ENCODE peak calls at places on chromosomes 5 and 9, in seven cellular contexts. One of them, this sample, is unnamed.

GRCh38 chr9:110066929-110067716 is 140.8 kb downstream of the C9orf152 start:
- DNase-seq in A549: no peak
- DNase-seq in endothelial cell: no peak
- DNase-seq in tibial nerve: no peak
- DNase-seq in astrocyte of the spinal cord: no peak
- DNase-seq in psoas muscle: no peak
- DNase-seq in Panc1: no peak
- DNase-seq in this sample: no peak

GRCh38 chr5:132500931-132501628 is 10.5 kb upstream of the IRF1 start:
- DNase-seq in A549: peak; percentile 51
- DNase-seq in endothelial cell: peak; percentile 57
- DNase-seq in tibial nerve: no peak
- DNase-seq in astrocyte of the spinal cord: peak; percentile 53
- DNase-seq in psoas muscle: peak; percentile 79
- DNase-seq in Panc1: no peak
- DNase-seq in this sample: peak; percentile 68

GRCh38 chr9:94681508-94681907 is 42.2 kb upstream of the FBP1 start:
- DNase-seq in A549: peak; percentile 86
- DNase-seq in endothelial cell: peak; percentile 68
- DNase-seq in tibial nerve: peak; percentile 66
- DNase-seq in astrocyte of the spinal cord: peak; percentile 81
- DNase-seq in psoas muscle: peak; percentile 85
- DNase-seq in Panc1: no peak
- DNase-seq in this sample: peak; percentile 76

GRCh38 chr5:133944263-133945230 is 23.9 kb downstream of the C5orf15 start:
- DNase-seq in A549: peak; percentile 74
- DNase-seq in endothelial cell: peak; percentile 63
- DNase-seq in tibial nerve: no peak
- DNase-seq in astrocyte of the spinal cord: peak; percentile 41
- DNase-seq in psoas muscle: no peak
- DNase-seq in Panc1: peak; percentile 17
- DNase-seq in this sample: peak; percentile 43

GRCh38 chr5:147673276-147673675 is 109.3 kb downstream of the JAKMIP2 start:
- DNase-seq in A549: no peak
- DNase-seq in endothelial cell: no peak
- DNase-seq in tibial nerve: no peak
- DNase-seq in astrocyte of the spinal cord: no peak
- DNase-seq in psoas muscle: no peak
- DNase-seq in Panc1: no peak
- DNase-seq in this sample: no peak

GRCh38 chr9:75616052-75616451 is 274.4 kb upstream of the PCSK5 start:
- DNase-seq in A549: no peak
- DNase-seq in endothelial cell: no peak
- DNase-seq in tibial nerve: no peak
- DNase-seq in astrocyte of the spinal cord: no peak
- DNase-seq in psoas muscle: no peak
- DNase-seq in Panc1: no peak
- DNase-seq in this sample: no peak

GRCh38 chr5:55160493-55161209 is 680 bp downstream of the GPX8 start:
- DNase-seq in A549: peak; percentile 69
- DNase-seq in endothelial cell: peak; percentile 44
- DNase-seq in tibial nerve: peak; percentile 38
- DNase-seq in astrocyte of the spinal cord: peak; percentile 95
- DNase-seq in psoas muscle: peak; percentile 63
- DNase-seq in Panc1: no peak
- DNase-seq in this sample: no peak

GRCh38 chr5:55421074-55421529 is 113.3 kb downstream of the MTREX start:
- DNase-seq in A549: no peak
- DNase-seq in endothelial cell: no peak
- DNase-seq in tibial nerve: no peak
- DNase-seq in astrocyte of the spinal cord: no peak
- DNase-seq in psoas muscle: no peak
- DNase-seq in Panc1: no peak
- DNase-seq in this sample: no peak

GRCh38 chr5:145847499-145848497 is 12.7 kb upstream of the PRELID2 start:
- DNase-seq in A549: peak; percentile 16
- DNase-seq in endothelial cell: no peak
- DNase-seq in tibial nerve: no peak
- DNase-seq in astrocyte of the spinal cord: peak; percentile 81
- DNase-seq in psoas muscle: no peak
- DNase-seq in Panc1: no peak
- DNase-seq in this sample: no peak

DNA sequence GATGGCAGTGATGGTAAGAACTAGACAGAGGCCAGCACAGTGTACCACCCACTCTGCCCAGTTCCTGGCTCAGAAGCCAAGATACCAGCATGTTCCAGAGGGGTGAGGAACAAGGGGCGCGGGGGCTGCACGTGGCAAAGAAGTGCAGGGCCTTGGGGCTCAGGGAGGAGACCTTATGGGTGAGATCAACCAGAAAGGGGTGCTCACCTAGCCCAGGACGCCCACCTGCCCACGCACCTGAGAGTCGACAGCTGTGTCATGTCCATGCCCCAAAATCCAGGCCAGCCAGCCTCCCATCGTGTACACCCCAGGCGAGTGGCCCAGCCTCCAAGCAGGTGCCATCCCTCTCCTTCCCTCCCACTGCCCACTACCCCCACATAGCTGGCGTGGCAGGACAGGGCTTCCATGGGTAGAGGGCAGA is 34.9 kb downstream of the BICD2 start:
- DNase-seq in A549: no peak
- DNase-seq in endothelial cell: no peak
- DNase-seq in tibial nerve: no peak
- DNase-seq in astrocyte of the spinal cord: no peak
- DNase-seq in psoas muscle: no peak
- DNase-seq in Panc1: no peak
- DNase-seq in this sample: no peak
- TF ChIP-seq CTCF in A549: no peak
- TF ChIP-seq CTCF in endothelial cell: no peak
- TF ChIP-seq CTCF in tibial nerve: no peak
- TF ChIP-seq CTCF in astrocyte of the spinal cord: no peak
- TF ChIP-seq CTCF in psoas muscle: no peak
- TF ChIP-seq CTCF in Panc1: no peak
- TF ChIP-seq CTCF in this sample: no peak

DNA sequence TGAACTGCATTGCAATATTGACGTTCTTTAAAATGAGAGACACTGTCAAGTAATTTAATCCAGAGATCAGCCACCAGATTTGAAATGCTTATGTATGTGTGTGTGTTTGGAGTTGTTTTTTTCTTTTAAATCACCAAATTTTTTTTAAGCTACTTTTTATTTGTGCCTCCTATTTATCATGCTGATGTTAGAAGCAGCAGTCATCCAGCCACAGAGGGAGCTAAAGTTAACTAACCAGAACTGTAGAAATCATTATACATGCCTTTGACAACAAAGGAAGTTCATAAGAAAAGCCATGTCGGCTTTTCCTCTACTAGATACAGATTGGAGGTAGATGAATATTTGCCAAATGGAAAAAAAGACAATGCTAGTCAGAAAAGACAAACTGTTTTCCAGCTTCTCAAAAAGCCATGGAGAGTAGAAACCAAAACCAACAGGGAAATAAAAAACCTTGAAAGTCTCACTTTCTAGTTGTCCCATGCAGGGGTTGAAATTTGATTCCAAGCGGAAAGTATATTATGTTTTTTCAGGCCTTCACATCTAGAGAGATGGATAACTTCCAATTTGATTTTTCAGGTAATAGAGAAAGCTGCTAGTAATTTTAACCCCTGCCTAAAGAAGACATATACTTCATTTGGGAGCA is 4.5 kb downstream of the PURA start:
- DNase-seq in A549: no peak
- DNase-seq in endothelial cell: no peak
- DNase-seq in tibial nerve: no peak
- DNase-seq in astrocyte of the spinal cord: no peak
- DNase-seq in psoas muscle: no peak
- DNase-seq in Panc1: no peak
- DNase-seq in this sample: no peak
- TF ChIP-seq CTCF in A549: no peak
- TF ChIP-seq CTCF in endothelial cell: no peak
- TF ChIP-seq CTCF in tibial nerve: no peak
- TF ChIP-seq CTCF in astrocyte of the spinal cord: peak; percentile 9
- TF ChIP-seq CTCF in psoas muscle: no peak
- TF ChIP-seq CTCF in Panc1: peak; percentile 34
- TF ChIP-seq CTCF in this sample: no peak

GRCh38 chr5:74865799-74866652 is at the start of gene FAM169A:
- DNase-seq in A549: peak; percentile 55
- DNase-seq in endothelial cell: peak; percentile 55
- DNase-seq in tibial nerve: no peak
- DNase-seq in astrocyte of the spinal cord: peak; percentile 19
- DNase-seq in psoas muscle: no peak
- DNase-seq in Panc1: no peak
- DNase-seq in this sample: no peak
- TF ChIP-seq CTCF in A549: peak; percentile 33
- TF ChIP-seq CTCF in endothelial cell: no peak
- TF ChIP-seq CTCF in tibial nerve: no peak
- TF ChIP-seq CTCF in astrocyte of the spinal cord: no peak
- TF ChIP-seq CTCF in psoas muscle: no peak
- TF ChIP-seq CTCF in Panc1: peak; percentile 51
- TF ChIP-seq CTCF in this sample: no peak

DNA sequence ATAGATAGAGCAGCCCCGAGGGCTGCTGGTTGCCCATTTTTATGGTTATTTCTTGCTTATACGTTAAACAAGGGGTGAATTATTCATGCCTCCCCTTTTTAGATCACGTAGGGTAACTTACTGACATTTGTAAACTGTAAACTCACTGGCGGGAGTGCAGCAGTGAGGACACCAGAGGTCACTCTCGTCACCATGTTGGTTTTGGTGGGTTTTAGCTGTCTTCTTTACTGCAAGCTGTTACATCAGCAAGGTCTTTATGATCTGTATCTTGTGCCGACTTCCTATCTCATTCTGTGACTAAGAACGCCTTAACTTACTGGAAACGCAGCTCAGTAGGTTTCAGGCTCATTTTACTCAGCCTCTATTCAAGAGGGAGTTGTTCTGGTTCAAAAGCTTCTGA is 155.0 kb upstream of the PRDM9 start:
- DNase-seq in A549: no peak
- DNase-seq in endothelial cell: peak; percentile 17
- DNase-seq in tibial nerve: no peak
- DNase-seq in astrocyte of the spinal cord: no peak
- DNase-seq in psoas muscle: no peak
- DNase-seq in Panc1: no peak
- DNase-seq in this sample: no peak
- TF ChIP-seq CTCF in A549: peak; percentile 29
- TF ChIP-seq CTCF in endothelial cell: no peak
- TF ChIP-seq CTCF in tibial nerve: no peak
- TF ChIP-seq CTCF in astrocyte of the spinal cord: no peak
- TF ChIP-seq CTCF in psoas muscle: peak; percentile 30
- TF ChIP-seq CTCF in Panc1: no peak
- TF ChIP-seq CTCF in this sample: no peak

DNA sequence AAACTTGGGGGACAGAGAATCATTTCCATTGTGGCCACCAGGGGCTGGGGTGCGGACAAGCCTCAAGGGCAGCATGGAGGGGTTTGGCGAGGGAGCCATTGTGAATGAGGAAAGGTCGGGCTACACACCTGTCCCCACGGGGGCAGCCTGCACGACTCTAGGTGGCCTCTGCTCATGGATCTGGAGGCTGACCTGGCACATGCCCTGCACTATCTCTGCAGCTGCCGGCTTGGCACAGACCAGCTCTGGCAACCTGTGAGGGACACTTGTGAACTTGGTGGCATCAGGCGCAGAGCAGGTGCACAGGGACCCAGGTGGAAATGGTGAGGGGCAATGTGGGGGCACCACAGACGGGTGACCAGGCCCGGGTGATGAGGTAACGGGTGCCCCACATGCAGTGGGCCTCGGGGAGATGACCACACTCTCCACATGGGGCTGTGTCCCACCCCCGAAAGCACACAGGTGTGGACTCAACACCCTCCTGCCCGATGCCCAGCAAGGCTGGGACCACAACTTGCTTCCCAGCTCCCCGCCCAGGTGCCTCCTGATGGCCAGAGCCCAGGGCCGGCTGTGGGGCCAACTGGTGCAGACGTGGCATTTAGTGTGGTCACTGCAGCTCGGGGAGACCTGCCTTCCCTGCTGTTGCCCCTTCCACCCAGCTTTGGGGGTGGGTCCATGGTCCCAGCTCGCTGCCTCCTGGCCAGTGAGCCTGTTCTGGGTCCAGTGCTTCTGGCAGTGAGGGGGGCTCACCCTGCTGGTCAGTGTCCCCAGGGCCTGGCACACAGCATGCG is 60.9 kb upstream of the UBAC1 start:
- DNase-seq in A549: no peak
- DNase-seq in endothelial cell: no peak
- DNase-seq in tibial nerve: no peak
- DNase-seq in astrocyte of the spinal cord: no peak
- DNase-seq in psoas muscle: peak; percentile 62
- DNase-seq in Panc1: no peak
- DNase-seq in this sample: no peak
- TF ChIP-seq CTCF in A549: no peak
- TF ChIP-seq CTCF in endothelial cell: peak; percentile 29
- TF ChIP-seq CTCF in tibial nerve: no peak
- TF ChIP-seq CTCF in astrocyte of the spinal cord: peak; percentile 4
- TF ChIP-seq CTCF in psoas muscle: no peak
- TF ChIP-seq CTCF in Panc1: no peak
- TF ChIP-seq CTCF in this sample: no peak

GRCh38 chr9:96417051-96417586 is 1.1 kb downstream of the ZNF367 start:
- DNase-seq in A549: peak; percentile 87
- DNase-seq in endothelial cell: peak; percentile 77
- DNase-seq in tibial nerve: peak; percentile 79
- DNase-seq in astrocyte of the spinal cord: peak; percentile 82
- DNase-seq in psoas muscle: peak; percentile 94
- DNase-seq in Panc1: peak; percentile 32
- DNase-seq in this sample: peak; percentile 87
- TF ChIP-seq CTCF in A549: no peak
- TF ChIP-seq CTCF in endothelial cell: no peak
- TF ChIP-seq CTCF in tibial nerve: no peak
- TF ChIP-seq CTCF in astrocyte of the spinal cord: no peak
- TF ChIP-seq CTCF in psoas muscle: no peak
- TF ChIP-seq CTCF in Panc1: no peak
- TF ChIP-seq CTCF in this sample: no peak

DNA sequence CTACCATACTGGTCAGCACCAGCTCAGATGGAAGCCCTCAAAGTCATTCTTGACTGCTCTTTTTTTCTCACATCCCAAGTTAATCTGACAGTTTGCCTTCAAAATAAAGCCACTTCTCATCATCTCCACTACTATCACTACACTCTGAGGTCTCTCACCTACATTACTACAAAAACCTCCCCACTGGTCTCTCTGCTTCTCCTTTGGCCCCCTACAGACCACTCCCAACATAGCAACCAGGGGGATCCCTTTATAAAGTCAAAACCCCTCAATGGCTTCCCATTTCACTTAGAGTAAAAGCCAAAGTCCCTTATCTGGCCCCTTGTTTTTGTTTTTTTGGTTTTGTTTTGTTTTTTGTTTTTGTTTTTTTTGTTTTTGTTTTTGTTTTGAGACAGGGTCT is 4.6 kb downstream of the ARAP3 start:
- DNase-seq in A549: peak; percentile 56
- DNase-seq in endothelial cell: peak; percentile 53
- DNase-seq in tibial nerve: no peak
- DNase-seq in astrocyte of the spinal cord: no peak
- DNase-seq in psoas muscle: no peak
- DNase-seq in Panc1: no peak
- DNase-seq in this sample: no peak
- TF ChIP-seq CTCF in A549: no peak
- TF ChIP-seq CTCF in endothelial cell: peak; percentile 66
- TF ChIP-seq CTCF in tibial nerve: no peak
- TF ChIP-seq CTCF in astrocyte of the spinal cord: peak; percentile 44
- TF ChIP-seq CTCF in psoas muscle: no peak
- TF ChIP-seq CTCF in Panc1: no peak
- TF ChIP-seq CTCF in this sample: no peak

GRCh38 chr5:179404321-179405053 is 59.2 kb upstream of the ADAMTS2 start:
- DNase-seq in A549: no peak
- DNase-seq in endothelial cell: no peak
- DNase-seq in tibial nerve: no peak
- DNase-seq in astrocyte of the spinal cord: no peak
- DNase-seq in psoas muscle: no peak
- DNase-seq in Panc1: no peak
- DNase-seq in this sample: no peak
- TF ChIP-seq CTCF in A549: no peak
- TF ChIP-seq CTCF in endothelial cell: no peak
- TF ChIP-seq CTCF in tibial nerve: no peak
- TF ChIP-seq CTCF in astrocyte of the spinal cord: no peak
- TF ChIP-seq CTCF in psoas muscle: peak; percentile 20
- TF ChIP-seq CTCF in Panc1: no peak
- TF ChIP-seq CTCF in this sample: no peak

This sample was measured in lung.